ENCODE peak calls at places on chromosomes 1 and 21, in six cellular contexts. U is mesenchymal stem cell, E is T-helper 9 cell, C is M059J, F is left colon, Z is neural crest cell. J is an unnamed sample.

GRCh38 chr1:215192306-215192705 is 109.8 kb downstream of the KCNK2 start:
- DNase-seq in U (peak; percentile 64), E (no peak), C (peak; percentile 55), F (no peak), Z (no peak), J (no peak)

GRCh38 chr1:218494449-218494852 is 149.3 kb downstream of the TGFB2 start:
- DNase-seq in U (no peak), E (no peak), C (no peak), F (no peak), Z (no peak), J (no peak)

GRCh38 chr1:3707939-3708328 is 44.3 kb upstream of the CCDC27 start:
- DNase-seq in U (no peak), E (no peak), C (no peak), F (no peak), Z (no peak), J (no peak)

GRCh38 chr1:162562452-162562828 is 918 bp downstream of the UAP1 start:
- DNase-seq in U (peak; percentile 57), E (no peak), C (peak; percentile 63), F (peak; percentile 42), Z (no peak), J (no peak)

GRCh38 chr1:248613742-248614141 is 16.2 kb upstream of the OR2T10 start:
- DNase-seq in U (no peak), E (no peak), C (no peak), F (no peak), Z (no peak), J (no peak)

GRCh38 chr1:116748272-116748671 is 6.0 kb upstream of the CD2 start:
- DNase-seq in U (no peak), E (no peak), C (no peak), F (no peak), Z (no peak), J (no peak)

GRCh38 chr1:76998582-76999189 is 131.4 kb downstream of the ST6GALNAC5 start:
- DNase-seq in U (peak; percentile 2), E (no peak), C (peak; percentile 92), F (no peak), Z (no peak), J (no peak)

GRCh38 chr1:18950415-18951026 is 6.0 kb downstream of the IFFO2 start:
- DNase-seq in U (no peak), E (no peak), C (peak; percentile 46), F (no peak), Z (no peak), J (no peak)

GRCh38 chr1:60870269-60870668 is 212.1 kb upstream of the NFIA start:
- DNase-seq in U (no peak), E (no peak), C (no peak), F (no peak), Z (no peak), J (no peak)

GRCh38 chr1:201487742-201488141 is 18.8 kb upstream of the PHLDA3 start:
- DNase-seq in U (no peak), E (no peak), C (no peak), F (no peak), Z (no peak), J (no peak)

GRCh38 chr1:83942914-83943313 is 56.0 kb downstream of the TTLL7 start:
- DNase-seq in U (peak; percentile 24), E (no peak), C (peak; percentile 61), F (no peak), Z (no peak), J (no peak)

GRCh38 chr1:185404864-185405568 is 88.0 kb upstream of the IVNS1ABP start:
- DNase-seq in U (no peak), E (no peak), C (no peak), F (no peak), Z (no peak), J (no peak)

GRCh38 chr21:42424848-42425602 is 21.3 kb downstream of the UBASH3A start:
- DNase-seq in U (no peak), E (peak; percentile 68), C (no peak), F (no peak), Z (no peak), J (no peak)

GRCh38 chr1:150156868-150157603 is 7.3 kb downstream of the PLEKHO1 start:
- DNase-seq in U (peak; percentile 46), E (no peak), C (peak; percentile 93), F (no peak), Z (no peak), J (no peak)

GRCh38 chr1:2610036-2610720 is 22.6 kb downstream of the MMEL1 start:
- DNase-seq in U (no peak), E (no peak), C (peak; percentile 6), F (peak; percentile 20), Z (no peak), J (peak; percentile 2)

GRCh38 chr1:167094690-167095089 is 815 bp downstream of the STYXL2 start:
- DNase-seq in U (no peak), E (no peak), C (peak; percentile 80), F (no peak), Z (no peak), J (no peak)

GRCh38 chr1:36151845-36152203 is 2.5 kb upstream of the TRAPPC3 start:
- DNase-seq in U (no peak), E (peak; percentile 49), C (peak; percentile 45), F (no peak), Z (no peak), J (no peak)

GRCh38 chr1:37123266-37123665 is 89.0 kb upstream of the GRIK3 start:
- DNase-seq in U (no peak), E (no peak), C (peak; percentile 70), F (no peak), Z (peak; percentile 3), J (peak; percentile 28)

GRCh38 chr1:206709772-206710456 is 25.2 kb downstream of the MAPKAPK2 start:
- DNase-seq in U (peak; percentile 74), E (no peak), C (no peak), F (no peak), Z (no peak), J (no peak)

GRCh38 chr21:42289926-42290325 is 25.3 kb downstream of the TFF3 start:
- DNase-seq in U (no peak), E (no peak), C (no peak), F (peak; percentile 41), Z (no peak), J (no peak)

J was measured in nephron progenitor cell.